ENCODE peak calls at places on chromosome 2, in seven cellular contexts. One of them, this sample, is unnamed.
A peak's percentile ranks its signal among the peaks of the same experiment; 100 is the strongest.

GRCh38 chr2:45570671-45571334 is 40.3 kb downstream of the SRBD1 start:
- DNase-seq in iPS DF 6.9: no peak
- DNase-seq in sigmoid colon: no peak
- DNase-seq in SK-N-MC: no peak
- DNase-seq in body of pancreas: no peak
- DNase-seq in caudate nucleus: no peak
- DNase-seq in prostate gland: no peak
- DNase-seq in this sample: no peak

GRCh38 chr2:101273045-101273444 is 20.4 kb downstream of the CNOT11 start:
- DNase-seq in iPS DF 6.9: no peak
- DNase-seq in sigmoid colon: no peak
- DNase-seq in SK-N-MC: no peak
- DNase-seq in body of pancreas: no peak
- DNase-seq in caudate nucleus: no peak
- DNase-seq in prostate gland: no peak
- DNase-seq in this sample: no peak

GRCh38 chr2:68368657-68369339 is 3.7 kb downstream of the PLEK start:
- DNase-seq in iPS DF 6.9: no peak
- DNase-seq in sigmoid colon: no peak
- DNase-seq in SK-N-MC: no peak
- DNase-seq in body of pancreas: no peak
- DNase-seq in caudate nucleus: peak; percentile 36
- DNase-seq in prostate gland: no peak
- DNase-seq in this sample: no peak

GRCh38 chr2:130864830-130865229 is 28.1 kb downstream of the ARHGEF4 start:
- DNase-seq in iPS DF 6.9: no peak
- DNase-seq in sigmoid colon: peak; percentile 27
- DNase-seq in SK-N-MC: peak; percentile 1
- DNase-seq in body of pancreas: peak; percentile 89
- DNase-seq in caudate nucleus: no peak
- DNase-seq in prostate gland: no peak
- DNase-seq in this sample: no peak

GRCh38 chr2:47783491-47784330 is 766 bp downstream of the MSH6 start:
- DNase-seq in iPS DF 6.9: peak; percentile 43
- DNase-seq in sigmoid colon: peak; percentile 83
- DNase-seq in SK-N-MC: no peak
- DNase-seq in body of pancreas: peak; percentile 64
- DNase-seq in caudate nucleus: peak; percentile 40
- DNase-seq in prostate gland: peak; percentile 66
- DNase-seq in this sample: peak; percentile 11

GRCh38 chr2:196066794-196067382 is 1.7 kb downstream of the DNAH7 start:
- DNase-seq in iPS DF 6.9: no peak
- DNase-seq in sigmoid colon: no peak
- DNase-seq in SK-N-MC: no peak
- DNase-seq in body of pancreas: no peak
- DNase-seq in caudate nucleus: no peak
- DNase-seq in prostate gland: no peak
- DNase-seq in this sample: no peak

GRCh38 chr2:222982010-222982908 is 69.7 kb upstream of the KCNE4 start:
- DNase-seq in iPS DF 6.9: peak; percentile 45
- DNase-seq in sigmoid colon: peak; percentile 79
- DNase-seq in SK-N-MC: no peak
- DNase-seq in body of pancreas: peak; percentile 76
- DNase-seq in caudate nucleus: peak; percentile 15
- DNase-seq in prostate gland: no peak
- DNase-seq in this sample: peak; percentile 78

GRCh38 chr2:166112193-166112605 is 15.6 kb downstream of the SCN1A start:
- DNase-seq in iPS DF 6.9: no peak
- DNase-seq in sigmoid colon: no peak
- DNase-seq in SK-N-MC: no peak
- DNase-seq in body of pancreas: no peak
- DNase-seq in caudate nucleus: no peak
- DNase-seq in prostate gland: no peak
- DNase-seq in this sample: no peak

GRCh38 chr2:161416294-161416632 is at the start of gene TBR1:
- DNase-seq in iPS DF 6.9: no peak
- DNase-seq in sigmoid colon: no peak
- DNase-seq in SK-N-MC: no peak
- DNase-seq in body of pancreas: no peak
- DNase-seq in caudate nucleus: no peak
- DNase-seq in prostate gland: no peak
- DNase-seq in this sample: no peak

GRCh38 chr2:227453810-227454209 is 18.1 kb upstream of the AGFG1 start:
- DNase-seq in iPS DF 6.9: no peak
- DNase-seq in sigmoid colon: no peak
- DNase-seq in SK-N-MC: no peak
- DNase-seq in body of pancreas: no peak
- DNase-seq in caudate nucleus: no peak
- DNase-seq in prostate gland: no peak
- DNase-seq in this sample: no peak
- H3K27ac ChIP-seq in iPS DF 6.9: no peak overlapping the region
- H3K27ac ChIP-seq in sigmoid colon: no peak overlapping the region
- H3K27ac ChIP-seq in SK-N-MC: no peak overlapping the region
- H3K27ac ChIP-seq in body of pancreas: no peak overlapping the region
- H3K27ac ChIP-seq in caudate nucleus: no peak overlapping the region
- H3K27ac ChIP-seq in prostate gland: no peak overlapping the region
- H3K27ac ChIP-seq in this sample: no peak overlapping the region

GRCh38 chr2:97660775-97661417 is 2.9 kb downstream of the ACTR1B start:
- DNase-seq in iPS DF 6.9: no peak
- DNase-seq in sigmoid colon: no peak
- DNase-seq in SK-N-MC: no peak
- DNase-seq in body of pancreas: no peak
- DNase-seq in caudate nucleus: no peak
- DNase-seq in prostate gland: no peak
- DNase-seq in this sample: no peak
- H3K27ac ChIP-seq in iPS DF 6.9: no peak overlapping the region
- H3K27ac ChIP-seq in sigmoid colon: no peak overlapping the region
- H3K27ac ChIP-seq in SK-N-MC: no peak overlapping the region
- H3K27ac ChIP-seq in body of pancreas: no peak overlapping the region
- H3K27ac ChIP-seq in caudate nucleus: no peak overlapping the region
- H3K27ac ChIP-seq in prostate gland: no peak overlapping the region
- H3K27ac ChIP-seq in this sample: no peak overlapping the region

DNA sequence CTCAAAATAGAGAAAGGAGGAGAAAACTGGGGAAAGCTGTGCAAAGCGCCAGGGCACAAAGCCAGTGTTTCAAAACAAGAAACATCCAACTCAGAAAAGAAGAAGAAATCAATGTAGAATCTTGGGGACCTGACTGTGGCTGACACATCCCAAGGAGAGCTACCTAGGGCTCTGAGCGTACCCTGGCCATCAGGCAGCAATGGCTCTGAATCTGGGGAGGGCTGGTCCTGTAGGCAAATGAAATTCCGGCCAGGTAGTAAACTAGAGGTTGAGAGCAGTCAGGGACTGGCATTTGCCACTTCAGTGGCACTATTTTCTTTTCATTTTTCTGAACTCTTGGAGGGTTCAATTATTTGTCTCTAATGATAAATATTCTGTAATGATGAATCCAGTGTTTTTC is 525.8 kb downstream of the STK39 start:
- DNase-seq in iPS DF 6.9: no peak
- DNase-seq in sigmoid colon: no peak
- DNase-seq in SK-N-MC: no peak
- DNase-seq in body of pancreas: no peak
- DNase-seq in caudate nucleus: no peak
- DNase-seq in prostate gland: no peak
- DNase-seq in this sample: no peak
- H3K27ac ChIP-seq in iPS DF 6.9: no peak overlapping the region
- H3K27ac ChIP-seq in sigmoid colon: no peak overlapping the region
- H3K27ac ChIP-seq in SK-N-MC: no peak overlapping the region
- H3K27ac ChIP-seq in body of pancreas: no peak overlapping the region
- H3K27ac ChIP-seq in caudate nucleus: no peak overlapping the region
- H3K27ac ChIP-seq in prostate gland: no peak overlapping the region
- H3K27ac ChIP-seq in this sample: no peak overlapping the region

DNA sequence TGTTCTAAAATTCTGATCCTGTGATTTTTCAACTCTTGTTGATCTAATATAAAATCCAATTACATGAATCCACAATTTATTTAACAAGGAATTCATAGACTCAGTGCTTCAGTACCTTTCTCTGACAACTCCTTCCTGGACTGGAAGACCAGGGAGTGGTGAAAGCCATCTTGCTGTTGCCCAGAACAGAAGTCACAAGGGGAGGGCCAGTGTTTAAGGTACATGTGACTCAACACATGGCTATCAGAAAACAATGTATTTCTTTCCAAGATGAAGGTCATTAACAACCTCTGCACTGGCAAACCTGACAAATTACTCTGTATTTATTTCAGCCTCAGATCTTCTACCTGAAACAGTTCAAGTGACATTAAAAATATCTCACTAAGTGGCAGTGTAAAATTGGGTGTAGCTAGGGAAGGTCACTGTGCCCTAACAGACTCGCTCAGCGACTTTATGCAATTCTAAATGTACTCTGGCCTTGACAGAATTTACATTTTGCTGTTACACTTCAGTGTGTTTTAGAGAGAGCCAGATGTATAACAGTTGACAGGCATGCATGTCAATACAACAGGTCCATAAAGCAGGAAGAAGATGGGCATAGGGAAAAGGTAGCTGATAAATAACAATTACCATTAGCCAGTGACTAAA is 75.4 kb downstream of the NCKAP5 start:
- DNase-seq in iPS DF 6.9: no peak
- DNase-seq in sigmoid colon: no peak
- DNase-seq in SK-N-MC: no peak
- DNase-seq in body of pancreas: no peak
- DNase-seq in caudate nucleus: no peak
- DNase-seq in prostate gland: no peak
- DNase-seq in this sample: no peak
- H3K27ac ChIP-seq in iPS DF 6.9: no peak overlapping the region
- H3K27ac ChIP-seq in sigmoid colon: no peak overlapping the region
- H3K27ac ChIP-seq in SK-N-MC: no peak overlapping the region
- H3K27ac ChIP-seq in body of pancreas: no peak overlapping the region
- H3K27ac ChIP-seq in caudate nucleus: no peak overlapping the region
- H3K27ac ChIP-seq in prostate gland: no peak overlapping the region
- H3K27ac ChIP-seq in this sample: no peak overlapping the region

GRCh38 chr2:238378230-238379095 is 48.3 kb upstream of the ASB1 start:
- DNase-seq in iPS DF 6.9: no peak
- DNase-seq in sigmoid colon: no peak
- DNase-seq in SK-N-MC: no peak
- DNase-seq in body of pancreas: no peak
- DNase-seq in caudate nucleus: no peak
- DNase-seq in prostate gland: no peak
- DNase-seq in this sample: no peak
- H3K27ac ChIP-seq in iPS DF 6.9: no peak overlapping the region
- H3K27ac ChIP-seq in sigmoid colon: no peak overlapping the region
- H3K27ac ChIP-seq in SK-N-MC: no peak overlapping the region
- H3K27ac ChIP-seq in body of pancreas: peak overlapping the region; percentile 35
- H3K27ac ChIP-seq in caudate nucleus: no peak overlapping the region
- H3K27ac ChIP-seq in prostate gland: no peak overlapping the region
- H3K27ac ChIP-seq in this sample: no peak overlapping the region

GRCh38 chr2:111154758-111155157 is 34.0 kb downstream of the BCL2L11 start:
- DNase-seq in iPS DF 6.9: no peak
- DNase-seq in sigmoid colon: no peak
- DNase-seq in SK-N-MC: no peak
- DNase-seq in body of pancreas: no peak
- DNase-seq in caudate nucleus: no peak
- DNase-seq in prostate gland: no peak
- DNase-seq in this sample: no peak
- H3K27ac ChIP-seq in iPS DF 6.9: no peak overlapping the region
- H3K27ac ChIP-seq in sigmoid colon: no peak overlapping the region
- H3K27ac ChIP-seq in SK-N-MC: no peak overlapping the region
- H3K27ac ChIP-seq in body of pancreas: no peak overlapping the region
- H3K27ac ChIP-seq in caudate nucleus: no peak overlapping the region
- H3K27ac ChIP-seq in prostate gland: no peak overlapping the region
- H3K27ac ChIP-seq in this sample: no peak overlapping the region

GRCh38 chr2:71064754-71065621 is 3.5 kb upstream of the NAGK start:
- DNase-seq in iPS DF 6.9: no peak
- DNase-seq in sigmoid colon: no peak
- DNase-seq in SK-N-MC: no peak
- DNase-seq in body of pancreas: no peak
- DNase-seq in caudate nucleus: no peak
- DNase-seq in prostate gland: no peak
- DNase-seq in this sample: no peak
- H3K27ac ChIP-seq in iPS DF 6.9: no peak overlapping the region
- H3K27ac ChIP-seq in sigmoid colon: peak overlapping the region; percentile 51
- H3K27ac ChIP-seq in SK-N-MC: peak overlapping the region; percentile 49
- H3K27ac ChIP-seq in body of pancreas: peak overlapping the region; percentile 72
- H3K27ac ChIP-seq in caudate nucleus: no peak overlapping the region
- H3K27ac ChIP-seq in prostate gland: no peak overlapping the region
- H3K27ac ChIP-seq in this sample: peak overlapping the region; percentile 43

GRCh38 chr2:98731709-98732349 is 897 bp upstream of the MGAT4A start:
- DNase-seq in iPS DF 6.9: no peak
- DNase-seq in sigmoid colon: no peak
- DNase-seq in SK-N-MC: no peak
- DNase-seq in body of pancreas: no peak
- DNase-seq in caudate nucleus: no peak
- DNase-seq in prostate gland: no peak
- DNase-seq in this sample: no peak
- H3K27ac ChIP-seq in iPS DF 6.9: no peak overlapping the region
- H3K27ac ChIP-seq in sigmoid colon: peak overlapping the region; percentile 93
- H3K27ac ChIP-seq in SK-N-MC: no peak overlapping the region
- H3K27ac ChIP-seq in body of pancreas: peak overlapping the region; percentile 97
- H3K27ac ChIP-seq in caudate nucleus: peak overlapping the region; percentile 39
- H3K27ac ChIP-seq in prostate gland: peak overlapping the region; percentile 77
- H3K27ac ChIP-seq in this sample: peak overlapping the region; percentile 76